ENCODE peak calls at places on chromosomes 2 and 18, in four cellular contexts. One of them, this sample, is unnamed.

GRCh38 chr2:224586127-224586702 is 1.1 kb upstream of the CUL3 start:
- DNase-seq in activated CD4-positive, alpha-beta T cell treated with anti-CD3 and anti-CD28 coated beads for 36 hours: no peak
- DNase-seq in B cell: no peak
- DNase-seq in HCEC 1CT: no peak
- DNase-seq in this sample: no peak

GRCh38 chr2:237490009-237490804 is 3.2 kb downstream of the MLPH start:
- DNase-seq in activated CD4-positive, alpha-beta T cell treated with anti-CD3 and anti-CD28 coated beads for 36 hours: no peak
- DNase-seq in B cell: no peak
- DNase-seq in HCEC 1CT: no peak
- DNase-seq in this sample: no peak

GRCh38 chr18:2168022-2168421 is 403.3 kb downstream of the METTL4 start:
- DNase-seq in activated CD4-positive, alpha-beta T cell treated with anti-CD3 and anti-CD28 coated beads for 36 hours: no peak
- DNase-seq in B cell: no peak
- DNase-seq in HCEC 1CT: no peak
- DNase-seq in this sample: no peak

GRCh38 chr2:3667151-3667631 is 9.2 kb downstream of the ALLC start:
- DNase-seq in activated CD4-positive, alpha-beta T cell treated with anti-CD3 and anti-CD28 coated beads for 36 hours: no peak
- DNase-seq in B cell: no peak
- DNase-seq in HCEC 1CT: no peak
- DNase-seq in this sample: no peak

GRCh38 chr2:157257312-157258252 is at the start of gene GALNT5:
- DNase-seq in activated CD4-positive, alpha-beta T cell treated with anti-CD3 and anti-CD28 coated beads for 36 hours: no peak
- DNase-seq in B cell: no peak
- DNase-seq in HCEC 1CT: peak; percentile 65
- DNase-seq in this sample: no peak

GRCh38 chr2:240648650-240649275 is 23.5 kb downstream of the GPR35 start:
- DNase-seq in activated CD4-positive, alpha-beta T cell treated with anti-CD3 and anti-CD28 coated beads for 36 hours: no peak
- DNase-seq in B cell: no peak
- DNase-seq in HCEC 1CT: no peak
- DNase-seq in this sample: no peak

GRCh38 chr2:43065871-43066270 is 160.5 kb downstream of the ZFP36L2 start:
- DNase-seq in activated CD4-positive, alpha-beta T cell treated with anti-CD3 and anti-CD28 coated beads for 36 hours: no peak
- DNase-seq in B cell: no peak
- DNase-seq in HCEC 1CT: no peak
- DNase-seq in this sample: no peak

GRCh38 chr2:67209107-67209506 is 188.0 kb upstream of the ETAA1 start:
- DNase-seq in activated CD4-positive, alpha-beta T cell treated with anti-CD3 and anti-CD28 coated beads for 36 hours: no peak
- DNase-seq in B cell: no peak
- DNase-seq in HCEC 1CT: no peak
- DNase-seq in this sample: no peak

GRCh38 chr2:191539068-191539467 is 138.9 kb upstream of the NABP1 start:
- DNase-seq in activated CD4-positive, alpha-beta T cell treated with anti-CD3 and anti-CD28 coated beads for 36 hours: peak; percentile 64
- DNase-seq in B cell: no peak
- DNase-seq in HCEC 1CT: peak; percentile 25
- DNase-seq in this sample: peak; percentile 33

GRCh38 chr2:234980476-234981187 is 28.8 kb downstream of the SH3BP4 start:
- DNase-seq in activated CD4-positive, alpha-beta T cell treated with anti-CD3 and anti-CD28 coated beads for 36 hours: no peak
- DNase-seq in B cell: no peak
- DNase-seq in HCEC 1CT: no peak
- DNase-seq in this sample: no peak

GRCh38 chr2:27807476-27807875 is 36.0 kb downstream of the MRPL33 start:
- DNase-seq in activated CD4-positive, alpha-beta T cell treated with anti-CD3 and anti-CD28 coated beads for 36 hours: peak; percentile 42
- DNase-seq in B cell: no peak
- DNase-seq in HCEC 1CT: peak; percentile 38
- DNase-seq in this sample: peak; percentile 18

GRCh38 chr2:172101707-172102158 is 967 bp downstream of the DLX2 start:
- DNase-seq in activated CD4-positive, alpha-beta T cell treated with anti-CD3 and anti-CD28 coated beads for 36 hours: peak; percentile 42
- DNase-seq in B cell: peak; percentile 25
- DNase-seq in HCEC 1CT: no peak
- DNase-seq in this sample: no peak

GRCh38 chr2:30361751-30362394 is 85.2 kb upstream of the LCLAT1 start:
- DNase-seq in activated CD4-positive, alpha-beta T cell treated with anti-CD3 and anti-CD28 coated beads for 36 hours: no peak
- DNase-seq in B cell: no peak
- DNase-seq in HCEC 1CT: no peak
- DNase-seq in this sample: no peak

GRCh38 chr18:2827076-2827475 is 19.7 kb upstream of the EMILIN2 start:
- DNase-seq in activated CD4-positive, alpha-beta T cell treated with anti-CD3 and anti-CD28 coated beads for 36 hours: no peak
- DNase-seq in B cell: no peak
- DNase-seq in HCEC 1CT: peak; percentile 31
- DNase-seq in this sample: no peak

GRCh38 chr18:25289040-25289631 is 62.8 kb downstream of the ZNF521 start:
- DNase-seq in activated CD4-positive, alpha-beta T cell treated with anti-CD3 and anti-CD28 coated beads for 36 hours: no peak
- DNase-seq in B cell: no peak
- DNase-seq in HCEC 1CT: peak; percentile 88
- DNase-seq in this sample: no peak

GRCh38 chr2:191899442-191899841 is 52.6 kb upstream of the CAVIN2 start:
- DNase-seq in activated CD4-positive, alpha-beta T cell treated with anti-CD3 and anti-CD28 coated beads for 36 hours: no peak
- DNase-seq in B cell: no peak
- DNase-seq in HCEC 1CT: peak; percentile 94
- DNase-seq in this sample: peak; percentile 71

GRCh38 chr18:49322770-49323490 is 137.5 kb downstream of the DYM start:
- DNase-seq in activated CD4-positive, alpha-beta T cell treated with anti-CD3 and anti-CD28 coated beads for 36 hours: no peak
- DNase-seq in B cell: no peak
- DNase-seq in HCEC 1CT: no peak
- DNase-seq in this sample: no peak

GRCh38 chr2:169982929-169983328 is 155.7 kb downstream of the UBR3 start:
- DNase-seq in activated CD4-positive, alpha-beta T cell treated with anti-CD3 and anti-CD28 coated beads for 36 hours: no peak
- DNase-seq in B cell: no peak
- DNase-seq in HCEC 1CT: no peak
- DNase-seq in this sample: no peak

GRCh38 chr2:129191530-129191929 is 787.9 kb upstream of the RAB6C start:
- DNase-seq in activated CD4-positive, alpha-beta T cell treated with anti-CD3 and anti-CD28 coated beads for 36 hours: no peak
- DNase-seq in B cell: no peak
- DNase-seq in HCEC 1CT: no peak
- DNase-seq in this sample: no peak

GRCh38 chr2:42842418-42842817 is 50.0 kb upstream of the HAAO start:
- DNase-seq in activated CD4-positive, alpha-beta T cell treated with anti-CD3 and anti-CD28 coated beads for 36 hours: no peak
- DNase-seq in B cell: no peak
- DNase-seq in HCEC 1CT: no peak
- DNase-seq in this sample: no peak

GRCh38 chr2:215423928-215424540 is 11.8 kb downstream of the FN1 start:
- DNase-seq in activated CD4-positive, alpha-beta T cell treated with anti-CD3 and anti-CD28 coated beads for 36 hours: no peak
- DNase-seq in B cell: no peak
- DNase-seq in HCEC 1CT: peak; percentile 1
- DNase-seq in this sample: no peak

GRCh38 chr2:64296150-64296500 is 151.9 kb upstream of the PELI1 start:
- DNase-seq in activated CD4-positive, alpha-beta T cell treated with anti-CD3 and anti-CD28 coated beads for 36 hours: peak; percentile 49
- DNase-seq in B cell: no peak
- DNase-seq in HCEC 1CT: no peak
- DNase-seq in this sample: no peak

GRCh38 chr2:240922234-240922981 is 16.3 kb downstream of the CROCC2 start:
- DNase-seq in activated CD4-positive, alpha-beta T cell treated with anti-CD3 and anti-CD28 coated beads for 36 hours: peak; percentile 3
- DNase-seq in B cell: peak; percentile 33
- DNase-seq in HCEC 1CT: no peak
- DNase-seq in this sample: no peak

GRCh38 chr2:5766051-5766450 is 73.9 kb downstream of the SOX11 start:
- DNase-seq in activated CD4-positive, alpha-beta T cell treated with anti-CD3 and anti-CD28 coated beads for 36 hours: no peak
- DNase-seq in B cell: no peak
- DNase-seq in HCEC 1CT: no peak
- DNase-seq in this sample: no peak

GRCh38 chr2:109349555-109350430 is 220.8 kb downstream of the SH3RF3 start:
- DNase-seq in activated CD4-positive, alpha-beta T cell treated with anti-CD3 and anti-CD28 coated beads for 36 hours: peak; percentile 27
- DNase-seq in B cell: no peak
- DNase-seq in HCEC 1CT: no peak
- DNase-seq in this sample: no peak

GRCh38 chr2:62597323-62597722 is 91.3 kb upstream of the TMEM17 start:
- DNase-seq in activated CD4-positive, alpha-beta T cell treated with anti-CD3 and anti-CD28 coated beads for 36 hours: no peak
- DNase-seq in B cell: no peak
- DNase-seq in HCEC 1CT: peak; percentile 35
- DNase-seq in this sample: no peak

GRCh38 chr18:2050016-2050415 is 521.3 kb downstream of the METTL4 start:
- DNase-seq in activated CD4-positive, alpha-beta T cell treated with anti-CD3 and anti-CD28 coated beads for 36 hours: no peak
- DNase-seq in B cell: no peak
- DNase-seq in HCEC 1CT: no peak
- DNase-seq in this sample: no peak

GRCh38 chr18:76467371-76468190 is 27.5 kb downstream of the ZNF516 start:
- DNase-seq in activated CD4-positive, alpha-beta T cell treated with anti-CD3 and anti-CD28 coated beads for 36 hours: no peak
- DNase-seq in B cell: no peak
- DNase-seq in HCEC 1CT: no peak
- DNase-seq in this sample: no peak

GRCh38 chr18:41372266-41372665 is 582.8 kb upstream of the PIK3C3 start:
- DNase-seq in activated CD4-positive, alpha-beta T cell treated with anti-CD3 and anti-CD28 coated beads for 36 hours: no peak
- DNase-seq in B cell: no peak
- DNase-seq in HCEC 1CT: no peak
- DNase-seq in this sample: no peak

GRCh38 chr2:221501210-221501882 is 70.8 kb downstream of the EPHA4 start:
- DNase-seq in activated CD4-positive, alpha-beta T cell treated with anti-CD3 and anti-CD28 coated beads for 36 hours: no peak
- DNase-seq in B cell: no peak
- DNase-seq in HCEC 1CT: peak; percentile 84
- DNase-seq in this sample: no peak